ENCODE peak calls at places on chromosomes 3 and 15, in seven cellular contexts. T is H54, K is suprapubic skin, M is breast epithelium, H is endothelial cell of umbilical vein, V is ovary, F is A549. W is an unnamed sample.

GRCh38 chr3:178325330-178325729 is 210.9 kb upstream of the KCNMB2 start:
- DNase-seq in F (no peak), M (no peak), K (no peak), H (peak; percentile 76), T (no peak), V (no peak), W (no peak)

GRCh38 chr15:52658955-52659354 is 20.2 kb downstream of the ATOSA start:
- DNase-seq in V (no peak), F (no peak), H (no peak), K (no peak), T (no peak), M (no peak), W (no peak)

GRCh38 chr3:4504340-4505261 is 11.5 kb downstream of the ITPR1 start:
- DNase-seq in H (no peak), F (no peak), M (peak; percentile 54), T (no peak), V (peak; percentile 35), K (no peak), W (peak; percentile 59)

GRCh38 chr15:80093854-80094418 is 34.5 kb downstream of the ZFAND6 start:
- DNase-seq in H (peak; percentile 75), M (no peak), K (no peak), F (no peak), V (peak; percentile 31), T (no peak), W (peak; percentile 86)

GRCh38 chr3:112894258-112894657 is 47.6 kb upstream of the CD200R1L start:
- DNase-seq in F (no peak), H (no peak), K (no peak), T (peak; percentile 8), M (no peak), V (no peak), W (no peak)

GRCh38 chr3:15313461-15313860 is 18.9 kb downstream of the SH3BP5 start:
- DNase-seq in K (no peak), T (no peak), M (no peak), F (no peak), V (no peak), H (no peak), W (peak; percentile 91)

GRCh38 chr15:94792166-94792565 is 560.8 kb downstream of the MCTP2 start:
- DNase-seq in F (no peak), H (peak; percentile 56), K (no peak), M (no peak), T (no peak), V (no peak), W (no peak)

GRCh38 chr3:141239551-141240281 is 8.1 kb downstream of the PXYLP1 start:
- DNase-seq in K (no peak), F (no peak), V (no peak), H (no peak), T (no peak), M (no peak), W (no peak)

GRCh38 chr3:137105277-137105977 is 147.6 kb downstream of the IL20RB start:
- DNase-seq in F (peak; percentile 29), V (peak; percentile 17), K (no peak), M (no peak), H (peak; percentile 74), T (peak; percentile 7), W (peak; percentile 3)

GRCh38 chr15:58070801-58071418 is 5.4 kb upstream of the ALDH1A2 start:
- DNase-seq in H (peak; percentile 73), T (no peak), M (no peak), V (peak; percentile 62), F (peak; percentile 13), K (no peak), W (peak; percentile 53)

GRCh38 chr3:9947025-9947995 is 4.9 kb downstream of the PRRT3 start:
- DNase-seq in K (peak; percentile 72), T (no peak), F (peak; percentile 87), V (peak; percentile 66), H (peak; percentile 80), M (peak; percentile 47), W (peak; percentile 86)

GRCh38 chr15:62125763-62126162 is 39.3 kb downstream of the C2CD4B start:
- DNase-seq in T (no peak), V (no peak), M (no peak), K (no peak), F (no peak), H (peak; percentile 91), W (peak; percentile 32)

GRCh38 chr3:115784739-115785571 is 161.6 kb downstream of the GAP43 start:
- DNase-seq in V (no peak), M (no peak), K (no peak), F (no peak), T (no peak), H (peak; percentile 6), W (no peak)

GRCh38 chr15:40766906-40767837 is 2.6 kb upstream of the C15orf62 start:
- DNase-seq in K (no peak), F (no peak), V (no peak), M (no peak), T (peak; percentile 81), H (no peak), W (no peak)

GRCh38 chr15:63050737-63051700 is 8.5 kb downstream of the TPM1 start:
- DNase-seq in H (peak; percentile 90), K (no peak), M (no peak), V (no peak), T (no peak), F (no peak), W (no peak)

GRCh38 chr3:178352300-178353021 is 183.8 kb upstream of the KCNMB2 start:
- DNase-seq in K (no peak), V (no peak), T (no peak), M (no peak), F (peak; percentile 7), H (peak; percentile 90), W (no peak)

GRCh38 chr3:171508676-171509075 is 48.5 kb upstream of the TNIK start:
- DNase-seq in F (no peak), H (no peak), M (no peak), T (no peak), V (no peak), K (no peak), W (no peak)

GRCh38 chr3:16719426-16719825 is 114.2 kb upstream of the DAZL start:
- DNase-seq in K (no peak), T (no peak), H (no peak), F (no peak), M (no peak), V (no peak), W (no peak)
- TF ChIP-seq POLR2A in K (no peak), T (no peak), H (no peak), F (no peak), M (no peak), V (no peak), W (no peak)

GRCh38 chr3:46978985-46979944 is at the start of gene NBEAL2:
- DNase-seq in K (peak; percentile 98), F (peak; percentile 82), V (peak; percentile 85), M (peak; percentile 93), H (peak; percentile 92), T (peak; percentile 97), W (peak; percentile 97)
- TF ChIP-seq POLR2A in K (no peak), F (peak; percentile 31), V (peak; percentile 8), M (peak; percentile 41), H (peak; percentile 81), T (peak; percentile 18), W (peak; percentile 88)

GRCh38 chr3:45677045-45677436 is 12.2 kb upstream of the SACM1L start:
- DNase-seq in H (no peak), M (peak; percentile 79), F (peak; percentile 18), T (no peak), V (no peak), K (peak; percentile 82), W (peak; percentile 85)
- TF ChIP-seq POLR2A in H (no peak), M (no peak), F (no peak), T (no peak), V (no peak), K (no peak), W (no peak)

GRCh38 chr3:160617636-160618035 is 52.3 kb upstream of the KPNA4 start:
- DNase-seq in V (no peak), T (no peak), M (no peak), H (no peak), K (no peak), F (no peak), W (no peak)

GRCh38 chr3:160618363-160618762 is 53.0 kb upstream of the KPNA4 start:
- DNase-seq in V (no peak), H (no peak), T (no peak), F (no peak), K (no peak), M (no peak), W (peak; percentile 61)

GRCh38 chr3:160618878-160619277 is 53.5 kb upstream of the KPNA4 start:
- DNase-seq in K (no peak), M (no peak), H (no peak), V (no peak), F (no peak), T (no peak), W (no peak)

GRCh38 chr3:160616721-160617120 is 51.4 kb upstream of the KPNA4 start:
- DNase-seq in V (no peak), M (no peak), H (peak; percentile 5), K (no peak), F (no peak), T (peak; percentile 18), W (peak; percentile 68)

GRCh38 chr3:160622263-160623045 is 54.5 kb upstream of the ARL14 start:
- DNase-seq in V (no peak), M (no peak), H (no peak), K (no peak), F (no peak), T (no peak), W (no peak)
- TF ChIP-seq POLR2A in V (no peak), M (no peak), H (no peak), K (no peak), F (no peak), T (no peak), W (no peak)

GRCh38 chr3:138833908-138834358 is 795 bp downstream of the PIK3CB start:
- DNase-seq in F (no peak), T (peak; percentile 37), M (no peak), V (no peak), H (peak; percentile 48), K (no peak), W (no peak)

GRCh38 chr3:138829886-138830510 is 4.7 kb downstream of the PIK3CB start:
- DNase-seq in M (no peak), K (no peak), F (no peak), V (no peak), T (no peak), H (no peak), W (no peak)

GRCh38 chr3:138835177-138835757 is 539 bp upstream of the PIK3CB start:
- DNase-seq in V (no peak), K (no peak), H (no peak), F (no peak), T (no peak), M (no peak), W (no peak)

GRCh38 chr3:138829097-138829496 is 5.6 kb downstream of the PIK3CB start:
- DNase-seq in F (no peak), M (no peak), V (no peak), H (no peak), T (no peak), K (no peak), W (no peak)

GRCh38 chr3:138834359-138835176 is at the start of gene PIK3CB:
- DNase-seq in F (peak; percentile 60), H (peak; percentile 85), K (peak; percentile 91), T (peak; percentile 90), V (peak; percentile 90), M (peak; percentile 60), W (peak; percentile 93)
- TF ChIP-seq POLR2A in F (peak; percentile 79), H (peak; percentile 87), K (no peak), T (peak; percentile 82), V (no peak), M (no peak), W (peak; percentile 45)

W was measured in thyroid gland.